ENCODE peak calls at places on chromosome 11, in nine cellular contexts. U, X, F, R, H, T, Y, B and N are unnamed samples.
A peak's percentile ranks its signal among the peaks of the same experiment; 100 is the strongest.

GRCh38 chr11:12512826-12513395 is 135.5 kb downstream of the PARVA start:
- DNase-seq in U (no peak), X (no peak), F (no peak), R (no peak), H (no peak), T (no peak), Y (no peak), B (no peak), N (no peak)

GRCh38 chr11:109770323-109770722 is 322.9 kb upstream of the ZC3H12C start:
- DNase-seq in U (no peak), X (no peak), F (no peak), R (no peak), H (no peak), T (no peak), Y (no peak), B (no peak), N (no peak)

GRCh38 chr11:65391007-65391406 is 4.6 kb downstream of the FRMD8 start:
- DNase-seq in U (no peak), X (no peak), F (no peak), R (no peak), H (no peak), T (no peak), Y (no peak), B (no peak), N (no peak)

GRCh38 chr11:2158291-2158737 is 2.7 kb downstream of the INS start:
- DNase-seq in U (no peak), X (no peak), F (no peak), R (no peak), H (no peak), T (no peak), Y (no peak), B (no peak), N (no peak)

GRCh38 chr11:18171377-18172000 is 1.1 kb upstream of the MRGPRX4 start:
- DNase-seq in U (no peak), X (no peak), F (no peak), R (no peak), H (no peak), T (peak; percentile 23), Y (peak; percentile 53), B (peak; percentile 36), N (no peak)

GRCh38 chr11:12859872-12860657 is 149.1 kb upstream of the RASSF10 start:
- DNase-seq in U (no peak), X (no peak), F (no peak), R (no peak), H (no peak), T (no peak), Y (no peak), B (no peak), N (no peak)

GRCh38 chr11:102807921-102808320 is 10.0 kb upstream of the MMP1 start:
- DNase-seq in U (no peak), X (peak; percentile 70), F (no peak), R (no peak), H (no peak), T (peak; percentile 75), Y (peak; percentile 37), B (peak; percentile 23), N (peak; percentile 43)

GRCh38 chr11:98940913-98941312 is 79.8 kb upstream of the CNTN5 start:
- DNase-seq in U (no peak), X (peak; percentile 3), F (no peak), R (no peak), H (no peak), T (no peak), Y (no peak), B (no peak), N (no peak)

GRCh38 chr11:693887-694562 is 997 bp downstream of the DEAF1 start:
- DNase-seq in U (no peak), X (no peak), F (no peak), R (no peak), H (peak; percentile 69), T (no peak), Y (no peak), B (no peak), N (no peak)

GRCh38 chr11:694563-695331 is at the start of gene DEAF1:
- DNase-seq in U (peak; percentile 98), X (peak; percentile 96), F (peak; percentile 97), R (peak; percentile 100), H (peak; percentile 99), T (peak; percentile 96), Y (peak; percentile 90), B (peak; percentile 83), N (peak; percentile 99)

GRCh38 chr11:697028-697491 is 1.4 kb downstream of the TMEM80 start:
- DNase-seq in U (no peak), X (no peak), F (no peak), R (no peak), H (no peak), T (no peak), Y (no peak), B (no peak), N (no peak)

GRCh38 chr11:695332-695605 is 247 bp upstream of the DEAF1 start:
- DNase-seq in U (no peak), X (no peak), F (no peak), R (no peak), H (no peak), T (no peak), Y (no peak), B (no peak), N (no peak)

GRCh38 chr11:695606-696381 is at the start of gene TMEM80:
- DNase-seq in U (peak; percentile 99), X (peak; percentile 91), F (peak; percentile 98), R (peak; percentile 99), H (peak; percentile 99), T (peak; percentile 96), Y (peak; percentile 93), B (peak; percentile 76), N (peak; percentile 100)
- TF ChIP-seq POLR2A in U (peak; percentile 63), X (no peak), F (peak; percentile 21), R (no peak), H (peak; percentile 79), T (peak; percentile 45), Y (no peak), B (peak; percentile 89), N (no peak)

GRCh38 chr11:128497057-128497957 is 90.1 kb downstream of the ETS1 start:
- DNase-seq in U (peak; percentile 66), X (no peak), F (peak; percentile 53), R (no peak), H (no peak), T (peak; percentile 83), Y (no peak), B (no peak), N (no peak)

GRCh38 chr11:128494418-128495332 is 92.7 kb downstream of the ETS1 start:
- DNase-seq in U (no peak), X (no peak), F (no peak), R (no peak), H (no peak), T (no peak), Y (no peak), B (no peak), N (no peak)

GRCh38 chr11:128496249-128496648 is 91.1 kb downstream of the ETS1 start:
- DNase-seq in U (no peak), X (no peak), F (no peak), R (no peak), H (no peak), T (no peak), Y (no peak), B (no peak), N (no peak)

GRCh38 chr11:128498846-128499245 is 88.5 kb downstream of the ETS1 start:
- DNase-seq in U (no peak), X (no peak), F (no peak), R (no peak), H (no peak), T (no peak), Y (no peak), B (no peak), N (no peak)

DNA sequence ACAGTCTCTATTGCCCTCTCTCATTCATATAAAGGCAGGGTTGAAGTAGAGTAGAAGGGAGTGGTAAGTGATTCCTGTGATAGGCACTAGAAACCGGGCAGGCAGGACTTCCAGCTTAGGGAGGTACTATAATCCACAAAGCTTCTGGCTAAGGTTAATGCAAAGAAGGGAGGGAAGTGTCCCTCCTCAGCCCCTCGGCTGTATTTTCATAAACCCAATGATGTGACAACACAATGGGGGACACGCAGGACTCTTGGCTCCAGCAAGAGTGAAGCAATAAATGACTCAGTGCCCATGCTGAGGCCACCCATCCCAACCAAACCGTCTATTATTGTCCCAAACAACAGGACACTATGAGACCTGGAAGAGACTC is 90.7 kb downstream of the ETS1 start:
- DNase-seq in U (no peak), X (no peak), F (peak; percentile 35), R (no peak), H (no peak), T (no peak), Y (no peak), B (no peak), N (no peak)
- TF ChIP-seq POLR2AphosphoS5 in U (no peak), X (no peak), F (no peak), R (peak; percentile 38), H (no peak), T (no peak), Y (no peak), B (no peak), N (peak; percentile 10)

DNA sequence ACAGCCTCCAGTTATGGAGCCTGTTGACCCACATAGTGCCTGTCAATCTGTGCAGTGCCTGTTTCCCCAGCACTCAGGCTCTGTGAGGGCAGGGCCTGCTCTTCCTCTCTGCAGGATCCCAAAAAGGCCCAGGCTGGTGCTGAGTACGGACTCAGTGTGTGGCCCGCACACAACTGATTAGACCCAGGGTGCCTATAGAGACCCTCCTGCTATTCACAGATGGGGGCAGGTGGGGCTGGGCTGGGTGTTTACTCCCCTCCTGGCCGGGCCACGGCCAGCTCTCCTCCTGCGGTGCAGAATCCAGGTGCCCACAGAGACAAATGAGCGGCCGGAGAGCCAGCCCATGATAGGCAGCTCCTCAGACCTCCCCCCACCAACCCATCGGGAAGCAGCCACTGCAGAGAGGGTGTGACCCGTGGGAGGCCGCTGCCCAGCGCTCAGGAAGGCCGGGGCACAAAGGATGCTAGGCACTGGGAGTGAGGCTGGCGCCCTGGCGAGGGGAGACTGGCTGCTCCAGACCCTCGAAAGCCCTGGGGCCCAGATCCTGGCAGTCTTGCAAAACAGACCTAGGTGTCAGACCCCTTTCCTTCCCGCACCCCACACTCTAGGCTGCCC is 239.0 kb downstream of the CTTN start:
- DNase-seq in U (no peak), X (no peak), F (no peak), R (no peak), H (no peak), T (no peak), Y (no peak), B (no peak), N (no peak)
- TF ChIP-seq CTCF in U (no peak), X (no peak), F (no peak), R (no peak), H (no peak), T (no peak), Y (no peak), B (no peak), N (no peak)

DNA sequence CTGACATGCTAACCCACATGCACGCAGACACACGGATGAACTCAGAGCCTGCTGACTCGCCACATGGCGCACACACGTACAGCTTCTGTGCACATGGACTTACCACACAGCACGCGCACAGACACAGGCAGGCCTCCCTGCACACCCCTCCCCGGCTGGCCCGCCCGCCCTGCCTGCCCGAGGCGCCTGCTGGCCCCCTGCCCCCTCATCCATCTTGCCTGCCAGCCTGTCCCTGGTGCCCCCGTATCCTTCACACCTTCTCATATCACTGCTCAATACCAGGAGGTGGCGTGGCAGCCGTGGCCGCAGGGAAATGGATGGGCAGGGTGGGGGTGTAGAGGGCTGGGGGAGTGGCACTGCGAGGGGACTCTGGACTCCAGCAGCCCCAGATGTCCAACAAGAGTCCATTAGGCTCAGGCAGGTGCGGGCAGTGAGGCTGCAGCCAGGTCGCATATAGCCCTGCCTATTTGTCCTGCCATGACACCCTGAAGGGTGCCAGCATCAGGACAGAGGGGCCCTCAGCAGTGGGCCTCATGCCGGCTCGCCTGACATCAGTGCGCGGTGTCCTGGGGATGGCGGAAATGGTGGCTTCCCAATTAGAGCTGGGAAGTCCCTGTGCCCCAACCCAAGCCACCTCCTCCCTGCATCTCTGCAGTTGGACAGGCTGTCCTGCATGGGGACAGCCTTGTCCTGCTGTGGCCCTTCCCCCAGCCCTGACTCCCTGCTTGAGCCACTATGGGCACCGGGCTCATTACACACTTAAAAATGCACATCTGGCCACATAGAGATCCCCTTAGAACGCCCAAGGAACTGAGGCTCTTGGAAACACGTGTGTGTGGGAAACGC is 2.0 kb upstream of the TBX10 start:
- DNase-seq in U (no peak), X (no peak), F (no peak), R (no peak), H (no peak), T (no peak), Y (peak; percentile 32), B (no peak), N (no peak)
- TF ChIP-seq POLR2A in U (no peak), X (no peak), F (no peak), R (no peak), H (no peak), T (no peak), Y (no peak), B (no peak), N (no peak)